ENCODE peak calls at places on chromosomes 16 and 17, in four cellular contexts. B is WTC11, Q is K562, I is GM12878. C is an unnamed sample.

GRCh38 chr17:42266918-42267766 is 9.0 kb downstream of the STAT5B start:
- DNase-seq in B (no peak), I (no peak), Q (peak), C (no peak)

GRCh38 chr17:42760652-42761581 is at the start of gene RAMP2:
- DNase-seq in I (no peak), B (peak), Q (no peak), C (no peak)

GRCh38 chr17:7894866-7895265 is 6.3 kb downstream of the CHD3 start:
- DNase-seq in Q (no peak), B (no peak), I (no peak), C (no peak)

GRCh38 chr17:80789356-80789902 is 202.2 kb upstream of the CHMP6 start:
- DNase-seq in Q (no peak), B (no peak), I (peak), C (no peak)

GRCh38 chr17:81599719-81600486 is 37.0 kb downstream of the NPLOC4 start:
- DNase-seq in I (no peak), B (no peak), Q (no peak), C (no peak)

GRCh38 chr17:46194393-46195216 is 1.4 kb upstream of the KANSL1 start:
- DNase-seq in Q (peak), I (peak), B (no peak), C (no peak)

GRCh38 chr16:31301708-31302400 is 42.1 kb downstream of the ITGAM start:
- DNase-seq in B (no peak), I (no peak), Q (peak), C (no peak)

GRCh38 chr17:44917456-44917855 is 2.2 kb upstream of the GFAP start:
- DNase-seq in B (no peak), Q (no peak), I (no peak), C (no peak)

GRCh38 chr17:20184977-20185619 is 175.9 kb downstream of the SPECC1 start:
- DNase-seq in B (no peak), I (no peak), Q (no peak), C (no peak)

GRCh38 chr16:67547423-67548264 is 14.7 kb upstream of the CTCF start:
- DNase-seq in B (no peak), I (no peak), Q (no peak), C (no peak)

GRCh38 chr17:57442914-57443571 is 186.7 kb downstream of the MSI2 start:
- DNase-seq in B (no peak), Q (no peak), I (no peak), C (no peak)

GRCh38 chr17:31967643-31968042 is 30.8 kb downstream of the SUZ12 start:
- DNase-seq in B (no peak), Q (no peak), I (no peak), C (no peak)

GRCh38 chr17:68029512-68030215 is 5.9 kb upstream of the KPNA2 start:
- DNase-seq in Q (no peak), I (no peak), B (no peak), C (peak)

GRCh38 chr17:65027305-65027704 is 29.2 kb downstream of the GNA13 start:
- DNase-seq in Q (peak), B (peak), I (peak), C (peak)

GRCh38 chr16:2775317-2775716 is 1.8 kb downstream of the ELOB start:
- DNase-seq in I (no peak), Q (no peak), B (no peak), C (no peak)

GRCh38 chr16:64184156-64184555 is 937.7 kb downstream of the CDH11 start:
- DNase-seq in Q (no peak), I (no peak), B (no peak), C (no peak)

GRCh38 chr16:876523-877241 is 76.1 kb upstream of the GNG13 start:
- DNase-seq in I (no peak), B (no peak), Q (no peak), C (no peak)

GRCh38 chr17:29615492-29616299 is 7.0 kb downstream of the CORO6 start:
- DNase-seq in Q (peak), I (no peak), B (peak), C (peak)

GRCh38 chr16:1990336-1991134 is 765 bp downstream of the SYNGR3 start:
- DNase-seq in I (no peak), B (peak), Q (peak), C (peak)

GRCh38 chr17:79793924-79794304 is 3.0 kb downstream of the CBX8 start:
- DNase-seq in Q (peak), I (no peak), B (peak), C (no peak)

GRCh38 chr16:27270389-27270788 is 1.8 kb upstream of the NSMCE1 start:
- DNase-seq in B (no peak), Q (no peak), I (no peak), C (no peak)

GRCh38 chr16:65195998-65196397 is 74.1 kb upstream of the CDH11 start:
- DNase-seq in Q (no peak), B (no peak), I (no peak), C (no peak)

GRCh38 chr16:68247400-68247799 is 2.2 kb downstream of the PLA2G15 start:
- DNase-seq in Q (no peak), B (no peak), I (no peak), C (no peak)

GRCh38 chr16:705748-706188 is at the start of gene FBXL16:
- DNase-seq in B (no peak), I (no peak), Q (peak), C (no peak)

GRCh38 chr17:16929757-16930520 is 42.0 kb downstream of the TNFRSF13B start:
- DNase-seq in I (no peak), Q (no peak), B (no peak), C (no peak)

GRCh38 chr16:80993293-80993691 is 13.4 kb downstream of the CMC2 start:
- DNase-seq in Q (no peak), B (no peak), I (no peak), C (peak)

GRCh38 chr16:10930755-10931093 is 11.5 kb downstream of the DEXI start:
- DNase-seq in I (no peak), Q (no peak), B (no peak), C (no peak)

GRCh38 chr17:4488989-4489595 is 9.6 kb upstream of the SPNS2 start:
- DNase-seq in I (no peak), B (no peak), Q (no peak), C (no peak)

GRCh38 chr16:24701521-24701951 is 27.9 kb upstream of the TNRC6A start:
- DNase-seq in B (no peak), Q (no peak), I (no peak), C (no peak)

GRCh38 chr17:10797848-10798328 is 6.0 kb downstream of the TMEM238L start:
- DNase-seq in I (no peak), B (no peak), Q (no peak), C (no peak)

GRCh38 chr16:89174055-89174827 is 2.7 kb downstream of the CDH15 start:
- DNase-seq in I (no peak), B (peak), Q (no peak), C (no peak)

GRCh38 chr16:89093602-89094251 is at the start of gene ACSF3:
- DNase-seq in I (no peak), B (peak), Q (peak), C (no peak)

GRCh38 chr17:64020068-64020766 is at the start of gene ICAM2:
- DNase-seq in B (no peak), I (peak), Q (no peak), C (no peak)

GRCh38 chr16:2842340-2843000 is 12.4 kb downstream of the ZG16B start:
- DNase-seq in B (peak), I (no peak), Q (peak), C (no peak)

GRCh38 chr17:56499799-56500388 is 93.6 kb upstream of the NOG start:
- DNase-seq in I (no peak), B (no peak), Q (peak), C (peak)

GRCh38 chr16:66563574-66564334 is 2.5 kb upstream of the CMTM1 start:
- DNase-seq in Q (no peak), I (no peak), B (no peak), C (no peak)

GRCh38 chr17:76198702-76199101 is 41.6 kb downstream of the RNF157 start:
- DNase-seq in Q (no peak), B (no peak), I (no peak), C (no peak)

GRCh38 chr17:74945543-74945942 is 9.8 kb downstream of the OTOP3 start:
- DNase-seq in I (peak), B (no peak), Q (no peak), C (no peak)

GRCh38 chr16:74695450-74696422 is 4.9 kb downstream of the MLKL start:
- DNase-seq in I (peak), B (peak), Q (peak), C (peak)
- TF ChIP-seq CREM in I (peak), B (no peak), Q (peak), C (no peak)

GRCh38 chr16:35258381-35258780 is 1799.0 kb downstream of the TP53TG3F start:
- DNase-seq in B (no peak), I (no peak), Q (no peak), C (no peak)
- TF ChIP-seq CREM in B (no peak), I (no peak), Q (no peak), C (no peak)

DNA sequence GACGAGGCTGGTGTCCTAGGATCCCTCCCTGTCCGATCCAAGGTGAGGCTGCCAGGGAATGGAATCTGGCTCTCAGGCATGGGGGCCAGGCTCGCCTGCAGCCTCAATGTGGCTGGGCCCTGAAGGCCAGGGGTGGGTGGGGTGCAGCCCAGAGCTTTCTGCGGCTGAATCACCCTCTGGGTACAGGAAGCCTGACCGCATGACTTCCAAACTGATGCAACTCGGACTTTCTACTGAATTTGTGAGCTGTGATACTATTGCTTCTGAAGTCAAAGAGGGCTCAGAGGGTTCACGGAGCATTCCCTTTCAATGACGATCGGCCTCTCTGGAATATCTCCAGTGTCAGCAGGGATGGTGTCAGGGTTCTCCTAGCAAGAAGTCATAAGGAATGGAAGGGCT is 123.7 kb downstream of the METRNL start:
- DNase-seq in I (no peak), B (peak), Q (no peak), C (peak)
- TF ChIP-seq CREM in I (no peak), B (no peak), Q (no peak), C (no peak)

GRCh38 chr17:9409430-9409829 is 166.2 kb downstream of the STX8 start:
- DNase-seq in B (no peak), I (no peak), Q (no peak), C (no peak)
- TF ChIP-seq CREM in B (no peak), I (no peak), Q (no peak), C (no peak)